ENCODE peak calls at places on chromosomes 1 and 21, in eight cellular contexts. O, B, V, X, M, D, Y and I are unnamed samples.

GRCh38 chr1:167909691-167910180 is 4.2 kb downstream of the ADCY10 start:
- DNase-seq in O (no peak), B (no peak), V (peak), X (no peak), M (no peak), D (no peak), Y (no peak), I (no peak)

GRCh38 chr1:222950892-222951291 is 136.1 kb downstream of the DISP1 start:
- DNase-seq in O (no peak), B (no peak), V (no peak), X (no peak), M (no peak), D (no peak), Y (no peak), I (no peak)

GRCh38 chr1:185846672-185847440 is 112.7 kb downstream of the HMCN1 start:
- DNase-seq in O (peak), B (peak), V (no peak), X (peak), M (no peak), D (peak), Y (no peak), I (peak)

GRCh38 chr1:77282866-77283539 is 1.2 kb downstream of the AK5 start:
- DNase-seq in O (peak), B (peak), V (peak), X (no peak), M (no peak), D (peak), Y (no peak), I (no peak)

GRCh38 chr1:204729516-204729915 is 44.0 kb upstream of the LRRN2 start:
- DNase-seq in O (no peak), B (no peak), V (no peak), X (no peak), M (no peak), D (no peak), Y (no peak), I (no peak)

GRCh38 chr1:36530791-36531190 is 48.1 kb upstream of the CSF3R start:
- DNase-seq in O (no peak), B (no peak), V (no peak), X (no peak), M (no peak), D (no peak), Y (no peak), I (no peak)

GRCh38 chr1:40980453-40981121 is 1.1 kb downstream of the CTPS1 start:
- DNase-seq in O (no peak), B (peak), V (peak), X (no peak), M (peak), D (no peak), Y (no peak), I (peak)

GRCh38 chr1:23283660-23284602 is 60.2 kb downstream of the HNRNPR start:
- DNase-seq in O (peak), B (peak), V (no peak), X (peak), M (no peak), D (no peak), Y (no peak), I (peak)

GRCh38 chr1:62285984-62286481 is 33.2 kb downstream of the KANK4 start:
- DNase-seq in O (no peak), B (no peak), V (no peak), X (no peak), M (peak), D (no peak), Y (no peak), I (no peak)

GRCh38 chr1:8155528-8156186 is 129.5 kb upstream of the ERRFI1 start:
- DNase-seq in O (peak), B (peak), V (no peak), X (no peak), M (peak), D (peak), Y (no peak), I (peak)

GRCh38 chr1:100362821-100363466 is 10.6 kb downstream of the CDC14A start:
- DNase-seq in O (no peak), B (peak), V (peak), X (peak), M (peak), D (no peak), Y (no peak), I (no peak)

GRCh38 chr1:84377480-84378095 is 20.7 kb upstream of the DNASE2B start:
- DNase-seq in O (peak), B (peak), V (no peak), X (peak), M (no peak), D (peak), Y (peak), I (peak)

GRCh38 chr1:199855580-199855979 is 171.9 kb upstream of the NR5A2 start:
- DNase-seq in O (peak), B (peak), V (peak), X (peak), M (no peak), D (peak), Y (no peak), I (peak)

GRCh38 chr21:42406846-42407245 is 3.1 kb downstream of the UBASH3A start:
- DNase-seq in O (no peak), B (no peak), V (no peak), X (no peak), M (no peak), D (no peak), Y (no peak), I (no peak)

GRCh38 chr1:22733643-22734042 is 23.0 kb downstream of the EPHB2 start:
- DNase-seq in O (no peak), B (no peak), V (no peak), X (no peak), M (no peak), D (no peak), Y (no peak), I (no peak)

GRCh38 chr1:226973371-226973897 is 33.3 kb downstream of the COQ8A start:
- DNase-seq in O (peak), B (no peak), V (no peak), X (no peak), M (no peak), D (peak), Y (peak), I (peak)

GRCh38 chr21:32120231-32120630 is 158.6 kb downstream of the MIS18A start:
- DNase-seq in O (no peak), B (no peak), V (no peak), X (no peak), M (no peak), D (no peak), Y (no peak), I (peak)

GRCh38 chr1:75632350-75632949 is 21.5 kb upstream of the SLC44A5 start:
- DNase-seq in O (peak), B (peak), V (peak), X (peak), M (no peak), D (peak), Y (no peak), I (peak)

GRCh38 chr1:154427173-154428139 is 22.3 kb downstream of the IL6R start:
- DNase-seq in O (peak), B (no peak), V (no peak), X (no peak), M (no peak), D (peak), Y (peak), I (peak)

GRCh38 chr1:205271277-205271676 is 43.5 kb downstream of the TMCC2 start:
- DNase-seq in O (peak), B (no peak), V (no peak), X (no peak), M (no peak), D (peak), Y (peak), I (peak)

GRCh38 chr1:8666394-8667167 is 150.9 kb downstream of the RERE start:
- DNase-seq in O (peak), B (peak), V (no peak), X (no peak), M (no peak), D (peak), Y (no peak), I (no peak)

GRCh38 chr21:41506526-41507520 is 1.1 kb downstream of the TMPRSS2 start:
- DNase-seq in O (no peak), B (no peak), V (no peak), X (no peak), M (no peak), D (no peak), Y (no peak), I (no peak)

DNA sequence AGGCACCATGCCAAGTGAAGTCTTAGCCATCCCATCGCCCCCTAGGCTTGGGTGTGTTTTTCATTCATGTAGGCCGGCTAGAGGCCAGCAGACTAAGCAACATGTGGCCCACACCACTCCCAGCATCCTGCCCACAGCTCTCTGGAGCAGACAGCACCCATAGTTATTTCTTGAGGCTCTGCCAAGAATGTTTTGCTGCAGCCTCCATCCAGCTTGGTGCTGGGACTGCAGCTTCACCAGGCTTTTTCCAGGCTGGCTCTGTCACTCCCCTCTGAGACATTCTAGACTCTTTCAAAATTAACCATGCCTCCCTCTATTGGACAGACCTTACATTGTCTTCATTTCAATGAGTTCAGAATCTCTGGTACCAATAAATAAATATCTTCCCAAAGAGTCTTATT is 104.2 kb downstream of the DUSP10 start:
- DNase-seq in O (peak), B (peak), V (no peak), X (peak), M (no peak), D (peak), Y (peak), I (peak)
- TF ChIP-seq CTCF in O (no peak), B (no peak), V (no peak), X (peak), M (no peak), D (no peak), Y (peak), I (no peak)

DNA sequence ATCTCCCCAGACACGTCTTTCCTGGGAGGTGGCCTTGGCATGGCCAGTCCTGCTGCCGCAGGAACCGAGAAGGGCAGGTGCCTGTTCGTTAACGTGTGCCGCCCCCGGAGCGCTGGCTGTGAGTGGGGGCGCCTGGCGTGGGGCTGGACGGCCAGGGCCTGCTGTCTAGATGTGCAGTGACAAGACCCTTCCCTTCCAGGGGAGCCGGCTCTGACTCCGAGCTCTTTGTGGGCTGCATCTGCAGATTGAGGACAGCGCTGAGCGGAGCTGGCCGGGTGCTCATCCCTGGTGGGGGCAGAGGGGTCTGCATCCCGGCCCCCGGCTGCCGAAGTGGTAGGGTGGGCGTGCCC is 13.0 kb downstream of the COL18A1 start:
- DNase-seq in O (no peak), B (no peak), V (no peak), X (no peak), M (no peak), D (no peak), Y (no peak), I (no peak)
- H3K4me3 ChIP-seq in O (no peak), B (no peak), V (no peak), X (no peak), M (no peak), D (no peak), Y (no peak), I (no peak)

GRCh38 chr1:2801046-2801445 is 447 bp downstream of the TTC34 start:
- DNase-seq in O (no peak), B (no peak), V (no peak), X (no peak), M (no peak), D (no peak), Y (no peak), I (no peak)

GRCh38 chr1:2803086-2803930 is 1.8 kb upstream of the TTC34 start:
- DNase-seq in O (no peak), B (no peak), V (no peak), X (no peak), M (no peak), D (no peak), Y (no peak), I (no peak)

GRCh38 chr1:2800664-2801045 is 838 bp downstream of the TTC34 start:
- DNase-seq in O (no peak), B (no peak), V (no peak), X (no peak), M (no peak), D (no peak), Y (no peak), I (no peak)

GRCh38 chr1:2802421-2802961 is 998 bp upstream of the TTC34 start:
- DNase-seq in O (no peak), B (no peak), V (no peak), X (no peak), M (no peak), D (no peak), Y (no peak), I (no peak)

GRCh38 chr1:2801535-2802291 is at the start of gene TTC34:
- DNase-seq in O (no peak), B (no peak), V (peak), X (no peak), M (no peak), D (no peak), Y (no peak), I (no peak)
- TF ChIP-seq CTCF in O (no peak), B (no peak), V (peak), X (no peak), M (no peak), D (no peak), Y (peak), I (peak)

DNA sequence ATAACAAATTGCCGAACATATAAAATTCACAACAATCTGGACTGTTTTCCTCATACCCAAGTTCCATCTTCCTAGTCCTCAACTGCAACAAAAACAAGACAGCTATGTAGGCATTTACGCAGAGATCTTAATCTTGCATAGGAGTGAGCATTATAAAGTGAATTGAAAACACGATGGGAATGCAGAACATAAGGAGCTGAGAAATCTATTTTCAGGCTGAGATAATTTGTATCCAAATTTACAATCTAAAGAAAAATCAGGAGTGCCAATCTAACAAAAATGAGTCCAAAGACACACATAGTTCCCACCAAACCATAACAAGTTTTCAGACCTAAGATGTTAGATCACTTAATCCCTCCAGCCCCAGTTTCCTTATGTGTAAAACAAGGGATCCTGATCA is 1.9 kb downstream of the SLC16A1 start:
- DNase-seq in O (no peak), B (peak), V (no peak), X (no peak), M (no peak), D (no peak), Y (no peak), I (no peak)
- H3K4me3 ChIP-seq in O (peak), B (peak), V (peak), X (peak), M (peak), D (peak), Y (peak), I (peak)

DNA sequence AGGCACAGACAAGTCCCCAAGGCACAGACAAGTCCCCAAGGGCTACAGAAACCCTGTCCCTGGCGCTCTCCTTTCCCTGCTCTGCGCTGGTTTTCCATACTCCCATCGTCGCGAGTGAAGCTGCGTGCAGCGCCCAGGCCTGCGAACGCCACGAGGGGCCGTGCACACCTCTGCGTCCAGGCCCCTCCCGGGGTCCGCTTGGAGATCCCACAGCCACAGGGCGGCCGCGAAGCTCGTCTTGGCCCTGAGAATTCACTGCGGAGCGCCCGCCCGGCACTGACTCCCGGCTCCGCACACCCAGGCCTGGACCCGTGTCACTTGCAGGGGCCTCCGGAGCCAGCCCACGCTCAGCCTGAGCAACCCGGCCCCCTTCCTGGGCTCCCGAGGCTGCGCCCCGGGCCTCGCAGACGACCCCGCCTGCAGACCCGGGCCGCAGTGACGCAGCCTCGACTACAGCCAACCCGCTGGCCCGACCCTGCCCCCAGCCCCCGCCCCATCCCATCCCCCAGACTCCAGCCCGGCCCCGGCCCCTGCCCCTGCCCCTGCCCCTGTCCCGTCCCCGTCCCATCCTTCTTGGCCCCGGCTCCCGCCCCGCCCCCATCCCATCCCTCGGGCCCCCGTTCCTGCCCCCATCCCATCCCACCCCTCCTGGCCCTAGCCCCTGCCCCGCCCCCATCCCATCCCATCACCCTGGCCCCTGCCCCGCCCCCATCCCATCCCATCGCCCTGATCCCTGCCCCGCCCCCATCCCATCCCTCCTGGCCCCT is 841 bp downstream of the POFUT2 start:
- DNase-seq in O (no peak), B (no peak), V (no peak), X (no peak), M (no peak), D (no peak), Y (peak), I (no peak)
- TF ChIP-seq CTCF in O (no peak), B (peak), V (no peak), X (no peak), M (no peak), D (no peak), Y (no peak), I (no peak)

GRCh38 chr1:966135-966602 is at the start of gene PLEKHN1:
- DNase-seq in O (peak), B (peak), V (peak), X (no peak), M (peak), D (no peak), Y (no peak), I (peak)

GRCh38 chr1:965526-966134 is 652 bp upstream of the PLEKHN1 start:
- DNase-seq in O (no peak), B (no peak), V (no peak), X (no peak), M (no peak), D (no peak), Y (no peak), I (no peak)

GRCh38 chr1:967466-968343 is 1.4 kb downstream of the PLEKHN1 start:
- DNase-seq in O (no peak), B (no peak), V (no peak), X (no peak), M (no peak), D (no peak), Y (no peak), I (no peak)

GRCh38 chr1:964691-965525 is 1.4 kb upstream of the PLEKHN1 start:
- DNase-seq in O (no peak), B (no peak), V (no peak), X (no peak), M (no peak), D (no peak), Y (no peak), I (no peak)

DNA sequence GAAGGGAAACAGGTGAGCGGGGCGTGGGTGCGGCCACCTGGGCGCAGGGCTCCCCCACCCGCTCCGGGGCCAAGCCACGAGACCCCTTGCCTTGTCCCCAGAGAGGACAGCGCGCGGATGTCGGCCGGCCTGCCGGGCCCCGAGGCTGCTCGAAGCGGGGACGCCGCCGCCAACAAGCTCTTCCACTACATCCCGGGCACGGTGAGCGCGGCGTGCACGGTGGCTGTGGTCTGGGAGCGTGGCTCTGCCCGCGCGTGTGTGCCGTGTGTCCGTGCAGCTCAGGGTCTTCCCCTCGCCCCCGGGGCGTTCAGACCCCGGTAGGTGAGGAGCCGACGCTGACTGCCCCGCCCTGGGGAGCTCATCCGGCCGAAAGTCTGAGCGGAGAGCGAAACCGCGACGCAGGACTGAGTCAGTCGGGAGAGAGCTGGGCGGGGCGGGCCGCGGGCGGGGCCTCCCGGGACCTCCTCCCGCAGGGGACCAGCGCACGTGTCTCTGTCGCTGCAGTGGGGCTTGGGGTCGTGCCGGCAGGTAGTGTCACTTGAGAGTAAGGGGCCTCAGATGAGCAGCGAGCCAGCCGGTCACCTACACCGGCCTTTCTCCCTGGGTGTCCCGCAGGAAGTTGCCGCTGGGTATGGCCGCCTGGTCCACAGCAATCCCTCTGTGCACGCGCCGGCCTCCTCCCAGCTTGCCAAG is 467 bp downstream of the PLEKHN1 start:
- DNase-seq in O (peak), B (peak), V (peak), X (no peak), M (peak), D (peak), Y (peak), I (peak)
- H3K4me3 ChIP-seq in O (peak), B (peak), V (peak), X (peak), M (peak), D (peak), Y (peak), I (peak)

DNA sequence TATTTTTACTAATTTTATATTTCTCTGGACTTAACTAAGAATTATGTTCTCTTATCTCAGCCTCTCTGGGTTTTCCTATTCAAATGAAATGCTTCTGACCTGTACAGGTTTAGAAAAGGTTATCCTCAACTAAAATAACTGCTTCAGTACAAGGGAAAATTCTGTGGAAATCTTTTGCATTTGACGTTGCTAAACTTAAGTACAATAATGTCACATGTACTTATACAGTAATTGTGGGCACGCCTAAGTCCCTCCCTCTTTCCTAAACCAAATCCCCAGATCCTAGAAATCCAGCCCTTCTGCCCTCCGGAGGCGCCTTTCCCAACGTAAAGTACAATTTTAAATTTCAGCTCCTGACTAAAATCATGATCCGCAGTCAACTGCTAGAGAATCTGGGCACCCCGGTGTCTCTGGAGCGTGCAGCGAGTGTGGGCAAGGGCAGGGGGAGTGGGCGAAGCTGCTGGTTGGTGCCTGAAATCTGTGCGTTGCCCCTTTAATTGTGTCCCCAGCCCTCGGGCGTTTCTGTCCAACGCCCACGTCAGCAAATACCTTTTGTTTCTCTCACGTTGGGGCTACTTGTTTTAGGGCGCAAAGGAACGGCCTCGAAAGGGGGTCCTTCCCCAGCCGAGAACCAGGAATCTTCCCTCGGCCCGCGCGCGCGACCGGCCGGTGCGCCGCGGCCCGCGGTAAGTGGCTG is at the start of gene ZBTB8A:
- DNase-seq in O (peak), B (peak), V (peak), X (no peak), M (peak), D (peak), Y (peak), I (peak)
- TF ChIP-seq CTCF in O (no peak), B (no peak), V (no peak), X (peak), M (no peak), D (no peak), Y (no peak), I (no peak)